ENCODE peak calls at places on chromosomes 3 and 15, in five cellular contexts. W, E, A, U and L are unnamed samples.

GRCh38 chr3:74905478-74905877 is 291.0 kb upstream of the CNTN3 start:
- DNase-seq in W (no peak), E (no peak), A (no peak), U (no peak), L (no peak)

GRCh38 chr3:65958216-65958615 is 80.5 kb downstream of the MAGI1 start:
- DNase-seq in W (no peak), E (no peak), A (no peak), U (no peak), L (no peak)

GRCh38 chr3:134697830-134698699 is 47.2 kb upstream of the KY start:
- DNase-seq in W (no peak), E (no peak), A (no peak), U (no peak), L (no peak)

GRCh38 chr15:56767315-56767714 is 34.0 kb upstream of the ZNF280D start:
- DNase-seq in W (no peak), E (no peak), A (no peak), U (no peak), L (no peak)

GRCh38 chr15:22795206-22796063 is 9.0 kb downstream of the NIPA1 start:
- DNase-seq in W (no peak), E (no peak), A (no peak), U (no peak), L (no peak)

GRCh38 chr3:172685331-172686214 is 25.3 kb downstream of the NCEH1 start:
- DNase-seq in W (peak), E (peak), A (no peak), U (no peak), L (peak)

GRCh38 chr3:109563149-109563548 is 225.8 kb upstream of the DPPA4 start:
- DNase-seq in W (no peak), E (no peak), A (no peak), U (no peak), L (no peak)

GRCh38 chr15:39491115-39491916 is 89.6 kb upstream of the THBS1 start:
- DNase-seq in W (no peak), E (no peak), A (no peak), U (no peak), L (no peak)

GRCh38 chr3:127408684-127409420 is 121.0 kb upstream of the PRR20G start:
- DNase-seq in W (no peak), E (no peak), A (no peak), U (no peak), L (no peak)

GRCh38 chr15:70101459-70102113 is 3.9 kb upstream of the TLE3 start:
- DNase-seq in W (peak), E (peak), A (no peak), U (no peak), L (peak)

GRCh38 chr3:122258757-122259371 is 66.2 kb upstream of the CSTA start:
- DNase-seq in W (peak), E (peak), A (no peak), U (peak), L (peak)

GRCh38 chr15:78002996-78003395 is 74.5 kb downstream of the TBC1D2B start:
- DNase-seq in W (no peak), E (no peak), A (no peak), U (no peak), L (no peak)

GRCh38 chr3:118080886-118081285 is 953.8 kb downstream of the IGSF11 start:
- DNase-seq in W (peak), E (no peak), A (no peak), U (no peak), L (no peak)

GRCh38 chr3:184165548-184165947 is 9.1 kb upstream of the AP2M1 start:
- DNase-seq in W (no peak), E (no peak), A (no peak), U (no peak), L (no peak)

GRCh38 chr3:159806412-159806811 is 182.2 kb upstream of the IL12A start:
- DNase-seq in W (peak), E (peak), A (no peak), U (no peak), L (no peak)

GRCh38 chr3:28590216-28590615 is 241.6 kb upstream of the AZI2 start:
- DNase-seq in W (peak), E (peak), A (no peak), U (no peak), L (peak)

GRCh38 chr3:181176610-181177009 is 187.1 kb upstream of the DNAJC19 start:
- DNase-seq in W (peak), E (no peak), A (no peak), U (peak), L (peak)

GRCh38 chr3:47503033-47503432 is 10.5 kb downstream of the ELP6 start:
- DNase-seq in W (no peak), E (no peak), A (no peak), U (no peak), L (no peak)

GRCh38 chr3:149221783-149222517 is at the start of gene CP:
- DNase-seq in W (no peak), E (no peak), A (no peak), U (no peak), L (no peak)

GRCh38 chr15:81763304-81763703 is 282.5 kb downstream of the MEX3B start:
- DNase-seq in W (no peak), E (no peak), A (no peak), U (no peak), L (no peak)

GRCh38 chr3:193951859-193952258 is 184.1 kb upstream of the HES1 start:
- DNase-seq in W (no peak), E (no peak), A (peak), U (no peak), L (peak)

GRCh38 chr15:89125038-89125826 is 37.0 kb downstream of the ABHD2 start:
- DNase-seq in W (no peak), E (no peak), A (no peak), U (no peak), L (no peak)

GRCh38 chr15:72579814-72580213 is 74.7 kb upstream of the GOLGA6B start:
- DNase-seq in W (no peak), E (no peak), A (no peak), U (no peak), L (no peak)

GRCh38 chr3:21876742-21877141 is 125.7 kb upstream of the ZNF385D start:
- DNase-seq in W (no peak), E (no peak), A (no peak), U (no peak), L (no peak)

GRCh38 chr3:97993526-97993925 is 21.3 kb upstream of the RIOX2 start:
- DNase-seq in W (no peak), E (no peak), A (no peak), U (no peak), L (no peak)

GRCh38 chr15:55194246-55194645 is 2.5 kb downstream of the RSL24D1 start:
- DNase-seq in W (peak), E (no peak), A (no peak), U (no peak), L (no peak)

GRCh38 chr15:67755936-67756335 is 69.4 kb upstream of the SKOR1 start:
- DNase-seq in W (no peak), E (no peak), A (no peak), U (no peak), L (no peak)

GRCh38 chr3:10223676-10224639 is 24.3 kb upstream of the TATDN2 start:
- DNase-seq in W (no peak), E (no peak), A (no peak), U (peak), L (no peak)

GRCh38 chr15:88450125-88450798 is 16.9 kb downstream of the MRPL46 start:
- DNase-seq in W (peak), E (peak), A (no peak), U (no peak), L (peak)

GRCh38 chr3:112132975-112133448 is at the start of gene GCSAM:
- DNase-seq in W (no peak), E (no peak), A (peak), U (peak), L (no peak)

GRCh38 chr3:53045107-53045783 is 628 bp downstream of the SFMBT1 start:
- DNase-seq in W (peak), E (peak), A (no peak), U (no peak), L (peak)

GRCh38 chr15:48940508-48940907 is 23.2 kb downstream of the SHC4 start:
- DNase-seq in W (peak), E (no peak), A (no peak), U (peak), L (peak)

GRCh38 chr3:45783667-45784066 is 12.7 kb downstream of the SLC6A20 start:
- DNase-seq in W (no peak), E (no peak), A (no peak), U (no peak), L (no peak)

GRCh38 chr3:61574854-61575253 is 13.5 kb downstream of the PTPRG start:
- DNase-seq in W (peak), E (peak), A (no peak), U (no peak), L (peak)

GRCh38 chr3:194141415-194142155 is 5.6 kb downstream of the HES1 start:
- DNase-seq in W (peak), E (peak), A (no peak), U (no peak), L (peak)

GRCh38 chr15:40313531-40314398 is 6.0 kb upstream of the PLCB2 start:
- DNase-seq in W (no peak), E (peak), A (no peak), U (no peak), L (no peak)

GRCh38 chr15:57595011-57595866 is 3.5 kb downstream of the MYZAP start:
- DNase-seq in W (no peak), E (peak), A (no peak), U (no peak), L (no peak)

GRCh38 chr15:35606345-35606744 is 60.4 kb upstream of the DPH6 start:
- DNase-seq in W (no peak), E (no peak), A (no peak), U (no peak), L (no peak)

DNA sequence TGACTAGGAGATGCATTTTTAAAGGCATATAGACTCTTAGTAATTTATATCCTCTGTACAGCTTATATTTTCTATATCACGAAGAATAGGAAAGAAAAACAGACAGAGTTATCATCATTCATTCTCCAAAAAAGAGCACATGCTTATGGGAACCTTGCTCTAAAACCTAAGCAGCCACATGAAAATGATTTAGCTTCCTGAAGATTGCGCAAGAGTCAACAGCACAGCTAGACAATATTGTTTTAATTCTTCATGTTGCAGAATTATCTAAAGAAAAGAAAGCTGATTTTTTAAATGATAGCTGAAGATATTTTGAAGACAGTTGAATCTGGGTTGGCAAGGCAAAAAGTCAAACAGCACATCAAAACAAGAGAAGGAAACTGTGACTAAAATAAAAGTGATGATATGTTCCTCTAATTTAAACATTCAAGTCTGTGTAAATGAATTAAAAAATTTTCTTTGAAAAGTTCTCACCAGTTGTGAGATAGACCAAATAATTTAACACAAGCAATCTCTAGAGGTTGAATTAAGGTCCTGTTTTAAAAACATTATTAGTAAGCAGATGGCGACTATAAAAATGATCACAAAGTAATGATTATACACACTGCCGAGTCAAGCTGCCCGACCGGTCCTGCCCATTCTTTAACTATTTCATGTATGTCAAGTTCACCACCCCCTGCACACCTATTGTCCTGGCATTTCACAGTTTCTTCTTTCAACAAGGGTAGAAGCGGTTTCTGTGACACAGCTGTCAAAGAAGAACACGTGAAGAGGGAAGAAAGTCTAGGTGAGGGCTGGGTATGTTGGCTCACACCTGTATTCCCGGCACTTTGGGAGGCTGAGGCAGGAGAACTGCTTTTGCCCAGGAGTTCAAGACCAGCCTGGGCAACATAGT is 74.2 kb upstream of the BHLHE40 start:
- DNase-seq in W (peak), E (no peak), A (peak), U (no peak), L (peak)
- H2AFZ ChIP-seq in W (no peak), E (no peak), A (no peak), U (no peak), L (no peak)

GRCh38 chr3:39178553-39178952 is 13.8 kb downstream of the XIRP1 start:
- DNase-seq in W (peak), E (peak), A (no peak), U (no peak), L (peak)

GRCh38 chr3:39171860-39172259 is 18.5 kb upstream of the CSRNP1 start:
- DNase-seq in W (no peak), E (no peak), A (no peak), U (no peak), L (no peak)

GRCh38 chr3:39180183-39180545 is 12.2 kb downstream of the XIRP1 start:
- DNase-seq in W (no peak), E (no peak), A (no peak), U (no peak), L (no peak)

GRCh38 chr3:39177708-39178332 is 14.6 kb downstream of the XIRP1 start:
- DNase-seq in W (peak), E (peak), A (peak), U (peak), L (peak)

GRCh38 chr3:39176025-39176714 is 16.2 kb downstream of the XIRP1 start:
- DNase-seq in W (no peak), E (peak), A (no peak), U (no peak), L (no peak)
- H2AFZ ChIP-seq in W (peak), E (no peak), A (no peak), U (no peak), L (no peak)

GRCh38 chr3:186194451-186194811 is 85.5 kb upstream of the ETV5 start:
- DNase-seq in W (no peak), E (no peak), A (no peak), U (no peak), L (no peak)

GRCh38 chr3:186192823-186193222 is 83.9 kb upstream of the ETV5 start:
- DNase-seq in W (no peak), E (no peak), A (no peak), U (no peak), L (no peak)

GRCh38 chr3:186189492-186189891 is 80.6 kb upstream of the ETV5 start:
- DNase-seq in W (no peak), E (no peak), A (no peak), U (no peak), L (no peak)

GRCh38 chr3:186198442-186198841 is 89.6 kb upstream of the ETV5 start:
- DNase-seq in W (no peak), E (no peak), A (no peak), U (no peak), L (no peak)

GRCh38 chr3:186193534-186194450 is 84.9 kb upstream of the ETV5 start:
- DNase-seq in W (no peak), E (no peak), A (no peak), U (no peak), L (no peak)
- H2AFZ ChIP-seq in W (peak), E (no peak), A (peak), U (no peak), L (no peak)

GRCh38 chr15:71538181-71538580 is 272.2 kb upstream of the NR2E3 start:
- DNase-seq in W (peak), E (no peak), A (no peak), U (no peak), L (peak)

GRCh38 chr15:71542836-71543235 is 267.5 kb upstream of the NR2E3 start:
- DNase-seq in W (no peak), E (no peak), A (no peak), U (no peak), L (no peak)

GRCh38 chr15:71532994-71533393 is 277.4 kb upstream of the NR2E3 start:
- DNase-seq in W (no peak), E (no peak), A (peak), U (no peak), L (no peak)

GRCh38 chr15:71543413-71543812 is 266.9 kb upstream of the NR2E3 start:
- DNase-seq in W (no peak), E (no peak), A (no peak), U (no peak), L (no peak)

DNA sequence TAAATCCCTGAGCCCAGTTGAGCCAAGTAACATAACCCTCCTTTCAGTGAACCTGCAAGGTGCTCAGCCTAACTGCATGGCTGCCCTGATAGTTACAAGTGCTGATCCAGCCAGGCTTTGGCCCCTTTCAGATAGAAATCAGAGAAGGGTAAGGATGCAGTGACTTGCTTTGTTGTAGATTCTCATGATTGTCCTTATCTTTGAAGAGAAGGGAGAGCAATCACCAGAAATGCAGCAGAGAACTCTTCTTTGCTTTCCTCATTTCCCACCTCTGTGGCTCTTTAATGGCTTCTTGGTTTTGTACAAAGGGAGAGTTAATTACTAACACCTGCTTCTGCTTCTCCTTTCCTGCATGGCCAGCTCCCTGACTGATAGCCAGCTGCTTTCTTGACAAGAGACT is 271.4 kb upstream of the NR2E3 start:
- DNase-seq in W (no peak), E (no peak), A (no peak), U (no peak), L (no peak)
- H2AFZ ChIP-seq in W (no peak), E (no peak), A (no peak), U (no peak), L (no peak)

GRCh38 chr3:44359146-44359751 is 20.7 kb downstream of the TCAIM start:
- DNase-seq in W (no peak), E (no peak), A (no peak), U (no peak), L (no peak)

GRCh38 chr3:44353355-44353924 is 14.9 kb downstream of the TCAIM start:
- DNase-seq in W (no peak), E (no peak), A (no peak), U (no peak), L (no peak)

DNA sequence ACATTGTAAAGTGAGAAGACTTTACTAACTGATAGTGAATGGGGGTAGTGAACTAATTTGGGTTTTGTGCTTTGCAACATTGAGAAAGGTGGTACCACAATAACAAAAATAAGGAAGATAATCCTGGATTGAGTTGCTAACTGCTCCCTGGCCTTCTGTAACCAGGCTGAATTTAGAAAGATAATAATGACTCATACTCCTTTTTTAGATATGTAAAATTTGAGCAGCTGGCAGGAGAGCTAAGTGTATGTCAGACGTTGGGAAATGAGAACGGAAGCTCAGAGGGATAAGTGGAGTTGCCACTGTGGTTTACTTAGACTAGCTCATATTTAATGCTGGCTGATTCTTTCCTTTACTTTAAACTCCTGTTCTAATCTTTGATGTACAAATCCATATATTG is 17.1 kb downstream of the TCAIM start:
- DNase-seq in W (peak), E (peak), A (no peak), U (no peak), L (peak)
- H2AFZ ChIP-seq in W (no peak), E (no peak), A (no peak), U (no peak), L (no peak)

DNA sequence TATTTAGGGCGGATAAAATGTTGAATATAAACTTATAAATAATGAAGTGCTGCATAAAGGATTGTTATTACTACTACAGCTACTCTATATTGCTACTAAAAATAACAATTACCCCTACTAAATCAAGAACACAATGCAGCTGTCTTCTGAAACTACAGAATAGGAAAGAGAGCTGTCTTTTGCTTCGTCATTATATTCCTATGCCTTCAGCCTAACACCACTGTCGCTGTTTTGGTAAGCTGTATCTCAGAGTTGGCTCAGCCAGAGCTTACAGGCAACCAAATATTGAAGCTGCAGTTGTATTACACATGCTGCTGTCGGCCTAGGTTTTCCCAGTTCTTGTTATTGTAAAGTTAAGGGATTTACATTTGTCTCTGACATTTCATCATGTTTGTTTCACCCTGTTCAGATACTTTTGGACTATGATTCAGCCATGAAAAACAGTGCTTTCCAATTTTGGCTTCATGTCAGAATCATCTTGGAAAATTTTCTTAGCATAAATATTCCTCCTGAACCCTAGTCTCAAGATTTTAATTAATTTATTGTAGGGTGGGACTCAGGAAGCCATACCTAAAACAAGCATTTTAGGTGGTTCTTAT is 31.3 kb upstream of the LPP start:
- DNase-seq in W (peak), E (no peak), A (no peak), U (no peak), L (peak)
- H2AFZ ChIP-seq in W (no peak), E (no peak), A (no peak), U (no peak), L (no peak)